ENCODE peak calls at places on chromosomes 2 and 18, in eight cellular contexts. E, N, G, D, S, Y, U and I are unnamed samples.

GRCh38 chr2:241011751-241012510 is 13.5 kb downstream of the SNED1 start:
- DNase-seq in E (no peak), N (peak), G (no peak), D (no peak), S (no peak), Y (peak), U (peak), I (peak)

GRCh38 chr2:98909381-98910211 is 26.4 kb downstream of the CRACDL start:
- DNase-seq in E (peak), N (peak), G (peak), D (no peak), S (peak), Y (peak), U (peak), I (peak)

GRCh38 chr18:46660955-46661749 is 4.1 kb upstream of the LOXHD1 start:
- DNase-seq in E (peak), N (peak), G (no peak), D (peak), S (no peak), Y (peak), U (no peak), I (no peak)

GRCh38 chr2:119434664-119435063 is 3.0 kb downstream of the TMEM37 start:
- DNase-seq in E (no peak), N (peak), G (no peak), D (no peak), S (no peak), Y (no peak), U (no peak), I (no peak)

GRCh38 chr2:150371066-150371812 is 116.2 kb downstream of the RND3 start:
- DNase-seq in E (no peak), N (no peak), G (no peak), D (no peak), S (no peak), Y (peak), U (no peak), I (no peak)

GRCh38 chr2:231386446-231386845 is 9.1 kb upstream of the B3GNT7 start:
- DNase-seq in E (peak), N (no peak), G (no peak), D (no peak), S (no peak), Y (no peak), U (no peak), I (no peak)

GRCh38 chr2:178409261-178409660 is 41.7 kb downstream of the PRKRA start:
- DNase-seq in E (no peak), N (no peak), G (no peak), D (no peak), S (no peak), Y (no peak), U (no peak), I (no peak)

GRCh38 chr2:201500534-201500933 is 49.0 kb downstream of the STRADB start:
- DNase-seq in E (peak), N (no peak), G (no peak), D (no peak), S (no peak), Y (no peak), U (no peak), I (no peak)

GRCh38 chr2:105294046-105294445 is 35.5 kb downstream of the TGFBRAP1 start:
- DNase-seq in E (no peak), N (no peak), G (no peak), D (no peak), S (no peak), Y (no peak), U (no peak), I (no peak)

GRCh38 chr18:63336366-63337099 is 17.0 kb upstream of the BCL2 start:
- DNase-seq in E (peak), N (no peak), G (no peak), D (no peak), S (no peak), Y (no peak), U (no peak), I (no peak)

GRCh38 chr2:20576598-20577115 is 74.2 kb downstream of the HS1BP3 start:
- DNase-seq in E (no peak), N (no peak), G (no peak), D (no peak), S (no peak), Y (no peak), U (no peak), I (peak)

GRCh38 chr2:2747797-2748301 is 416.8 kb upstream of the MYT1L start:
- DNase-seq in E (no peak), N (no peak), G (no peak), D (no peak), S (no peak), Y (no peak), U (no peak), I (peak)

GRCh38 chr2:236633764-236634163 is 64.1 kb downstream of the ACKR3 start:
- DNase-seq in E (no peak), N (no peak), G (no peak), D (no peak), S (no peak), Y (no peak), U (no peak), I (no peak)

GRCh38 chr2:150596071-150596470 is 108.6 kb upstream of the RND3 start:
- DNase-seq in E (peak), N (no peak), G (no peak), D (no peak), S (no peak), Y (no peak), U (no peak), I (no peak)

GRCh38 chr2:120539937-120540718 is 194.2 kb downstream of the INHBB start:
- DNase-seq in E (peak), N (no peak), G (peak), D (no peak), S (no peak), Y (peak), U (no peak), I (peak)

GRCh38 chr18:45617284-45617683 is 2.0 kb downstream of the SLC14A2 start:
- DNase-seq in E (peak), N (no peak), G (peak), D (no peak), S (no peak), Y (peak), U (peak), I (peak)

GRCh38 chr2:218961651-218962570 is 2.4 kb downstream of the CDK5R2 start:
- DNase-seq in E (no peak), N (peak), G (no peak), D (no peak), S (no peak), Y (no peak), U (no peak), I (peak)

GRCh38 chr2:220748875-220749479 is 823.1 kb downstream of the EPHA4 start:
- DNase-seq in E (no peak), N (peak), G (no peak), D (no peak), S (no peak), Y (no peak), U (no peak), I (peak)

GRCh38 chr2:112293636-112294401 is 18.4 kb downstream of the ZC3H6 start:
- DNase-seq in E (no peak), N (no peak), G (no peak), D (no peak), S (no peak), Y (no peak), U (no peak), I (no peak)
- H3K27ac ChIP-seq in E (no peak), N (no peak), G (no peak), D (no peak), S (no peak), Y (no peak), U (no peak), I (no peak)

DNA sequence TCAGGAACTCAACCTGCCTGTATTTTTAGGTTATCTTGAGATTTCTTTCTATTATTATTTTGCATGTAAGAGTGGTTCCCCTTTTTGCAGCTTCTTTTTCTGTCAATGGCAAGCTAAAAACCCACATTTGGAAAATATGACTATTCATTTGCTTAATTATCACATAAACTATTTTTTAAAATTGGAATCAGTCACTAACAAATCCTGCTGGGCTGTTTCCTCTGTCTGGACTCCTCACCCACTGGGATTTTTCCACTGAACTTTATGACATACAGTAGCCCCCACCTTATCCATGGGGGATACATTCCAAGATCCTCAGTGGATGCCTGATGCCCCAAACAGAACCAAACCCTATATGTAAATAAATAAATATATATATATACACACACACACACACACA is 447.3 kb downstream of the DLGAP1 start:
- DNase-seq in E (no peak), N (no peak), G (no peak), D (no peak), S (no peak), Y (no peak), U (no peak), I (no peak)
- H3K27ac ChIP-seq in E (no peak), N (no peak), G (no peak), D (no peak), S (no peak), Y (no peak), U (no peak), I (no peak)

GRCh38 chr2:146916914-146917313 is 927.9 kb upstream of the ACVR2A start:
- DNase-seq in E (no peak), N (no peak), G (no peak), D (no peak), S (no peak), Y (no peak), U (no peak), I (no peak)
- H3K27ac ChIP-seq in E (no peak), N (no peak), G (no peak), D (no peak), S (no peak), Y (no peak), U (no peak), I (no peak)

DNA sequence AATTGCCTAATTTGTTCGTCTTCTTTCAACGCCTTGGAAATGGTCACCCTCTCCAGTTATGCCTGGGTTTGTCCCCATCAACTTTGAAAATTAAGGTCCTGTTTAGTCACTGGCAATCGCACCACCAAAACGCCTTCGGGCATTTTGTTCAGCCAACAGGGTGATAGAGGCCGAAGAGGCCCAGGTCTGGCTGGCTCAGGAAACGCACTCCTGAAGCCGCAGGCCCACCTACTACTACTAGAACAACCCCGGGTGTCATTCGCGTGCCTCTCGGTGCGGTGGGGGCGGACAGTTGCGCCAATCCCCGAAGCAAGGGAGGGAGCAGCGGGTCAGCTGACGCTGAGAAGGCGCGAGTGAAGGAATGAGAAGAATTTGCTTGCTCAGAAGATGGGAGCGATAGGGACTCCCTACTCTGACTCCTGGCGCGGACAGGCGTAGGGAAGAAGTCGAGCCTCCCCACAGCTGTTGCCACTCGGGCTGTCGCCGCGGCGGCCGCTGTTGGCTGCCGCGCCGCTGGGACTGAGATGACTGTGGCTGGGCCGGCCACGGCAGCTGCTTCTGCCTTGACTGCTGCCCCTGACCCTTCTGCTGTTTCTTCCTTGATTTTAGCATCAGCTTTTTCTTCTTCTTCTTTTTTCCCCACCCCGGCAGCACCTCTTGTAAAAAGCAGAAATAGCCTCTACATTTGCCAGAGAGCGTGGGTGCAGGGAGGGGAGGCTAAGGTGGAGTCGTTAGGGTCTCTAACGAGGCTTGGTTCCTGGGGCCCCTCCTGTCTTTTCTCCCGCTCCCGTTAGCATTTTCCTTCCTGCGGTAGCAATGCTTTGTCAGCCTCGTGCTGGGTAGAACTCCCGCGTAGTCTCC is 387.6 kb downstream of the FIGN start:
- DNase-seq in E (no peak), N (peak), G (peak), D (peak), S (peak), Y (peak), U (peak), I (peak)
- H3K27ac ChIP-seq in E (no peak), N (no peak), G (peak), D (peak), S (peak), Y (peak), U (peak), I (peak)

GRCh38 chr2:46803551-46803885 is 112.1 kb downstream of the MCFD2 start:
- DNase-seq in E (peak), N (no peak), G (no peak), D (no peak), S (no peak), Y (no peak), U (no peak), I (no peak)
- H3K27ac ChIP-seq in E (peak), N (no peak), G (no peak), D (no peak), S (no peak), Y (no peak), U (no peak), I (no peak)

DNA sequence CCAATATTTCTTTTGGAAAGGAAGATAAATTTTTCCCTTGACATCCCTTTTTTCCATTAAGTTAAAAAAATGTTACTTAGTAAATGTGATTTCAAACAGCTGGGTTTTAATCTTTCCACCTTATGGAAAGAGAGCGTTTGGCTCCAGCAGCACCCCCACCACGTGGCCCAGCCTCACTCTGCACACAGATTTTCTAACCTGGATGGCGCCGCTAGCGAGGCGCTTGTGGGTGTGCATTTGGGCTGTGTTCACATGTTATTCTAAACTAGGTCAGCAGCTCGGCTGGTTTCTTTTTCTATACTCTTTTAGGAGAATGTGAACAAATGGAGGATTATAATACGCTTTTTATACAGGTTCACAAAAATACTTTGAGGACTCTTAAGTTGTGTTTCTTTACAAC is 218.0 kb downstream of the LDLRAD4 start:
- DNase-seq in E (no peak), N (no peak), G (no peak), D (no peak), S (no peak), Y (no peak), U (no peak), I (no peak)
- H3K27ac ChIP-seq in E (no peak), N (no peak), G (no peak), D (no peak), S (no peak), Y (no peak), U (no peak), I (no peak)

DNA sequence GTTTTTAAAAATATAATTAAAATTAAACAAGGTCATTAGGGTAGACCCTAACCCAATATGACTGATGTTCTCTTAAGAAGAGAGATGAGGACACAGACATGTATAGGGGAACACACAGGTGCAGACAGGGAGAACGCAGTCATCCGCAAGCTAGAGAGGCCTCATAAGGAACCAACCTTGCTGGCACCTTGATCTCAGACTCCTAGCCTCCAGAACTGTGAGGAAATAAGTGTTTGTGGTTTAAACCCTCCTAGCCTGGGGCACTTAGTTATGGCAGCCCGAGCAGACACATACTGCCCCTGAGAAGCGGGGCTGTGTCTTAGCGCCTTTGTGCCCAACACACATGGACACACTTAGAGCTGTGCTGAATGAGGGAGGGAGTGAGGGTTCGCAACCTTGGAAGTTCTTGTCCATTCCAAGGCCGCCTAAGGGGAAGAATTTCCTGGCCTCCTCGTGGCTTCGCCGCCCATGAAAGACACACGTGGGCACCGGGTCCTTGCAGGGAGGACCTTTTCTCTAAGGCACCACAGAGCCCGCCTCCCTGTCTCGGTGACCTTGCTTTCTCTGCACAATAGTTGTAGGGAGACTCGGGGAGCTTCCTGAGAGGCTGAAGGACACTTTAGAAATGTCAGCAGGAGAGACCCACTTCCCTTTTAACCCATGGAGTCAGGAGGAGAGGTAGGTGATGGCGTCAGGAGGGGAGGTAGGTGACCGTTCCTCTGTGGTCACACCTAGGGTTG is 224.5 kb upstream of the HDAC4 start:
- DNase-seq in E (no peak), N (no peak), G (no peak), D (no peak), S (no peak), Y (no peak), U (no peak), I (no peak)
- H3K27ac ChIP-seq in E (no peak), N (no peak), G (no peak), D (no peak), S (no peak), Y (no peak), U (no peak), I (no peak)

GRCh38 chr18:58700209-58700608 is 28.9 kb downstream of the MALT1 start:
- DNase-seq in E (no peak), N (no peak), G (no peak), D (no peak), S (no peak), Y (no peak), U (no peak), I (no peak)
- H3K27ac ChIP-seq in E (no peak), N (no peak), G (no peak), D (no peak), S (no peak), Y (no peak), U (no peak), I (no peak)